ENCODE peak calls at places on chromosomes 4 and X, in four cellular contexts. O is K562, A is HepG2, Y is GM12878. G is an unnamed sample.

GRCh38 chr4:8738471-8738931 is 133.1 kb downstream of the HMX1 start:
- DNase-seq in O (no peak), A (no peak), Y (no peak), G (no peak)

GRCh38 chr4:154013576-154013975 is 224.7 kb upstream of the SFRP2 start:
- DNase-seq in O (no peak), A (no peak), Y (no peak), G (no peak)

GRCh38 chrX:130196453-130196852 is 24.7 kb downstream of the RAB33A start:
- DNase-seq in O (no peak), A (no peak), Y (no peak), G (no peak)

GRCh38 chr4:36392049-36392448 is 110.6 kb downstream of the DTHD1 start:
- DNase-seq in O (no peak), A (no peak), Y (no peak), G (no peak)

GRCh38 chrX:135625995-135626394 is 87.4 kb upstream of the CT45A1 start:
- DNase-seq in O (peak; percentile 4), A (peak; percentile 1), Y (no peak), G (peak; percentile 1)

GRCh38 chr4:28229092-28229491 is 1368.5 kb downstream of the STIM2 start:
- DNase-seq in O (no peak), A (no peak), Y (no peak), G (no peak)

GRCh38 chr4:65502151-65502691 is 168.1 kb downstream of the EPHA5 start:
- DNase-seq in O (no peak), A (no peak), Y (no peak), G (peak; percentile 26)

GRCh38 chrX:9147086-9147485 is 113.2 kb upstream of the FAM9B start:
- DNase-seq in O (no peak), A (no peak), Y (no peak), G (no peak)

GRCh38 chr4:102139932-102140331 is 205.3 kb downstream of the SLC39A8 start:
- DNase-seq in O (no peak), A (no peak), Y (no peak), G (peak; percentile 75)

GRCh38 chrX:150543230-150544155 is 24.9 kb upstream of the MTM1 start:
- DNase-seq in O (no peak), A (no peak), Y (peak; percentile 30), G (no peak)

GRCh38 chr4:68906238-68907137 is 45.1 kb downstream of the UGT2A3 start:
- DNase-seq in O (no peak), A (no peak), Y (no peak), G (no peak)

GRCh38 chr4:110480031-110480549 is 4.1 kb downstream of the ENPEP start:
- DNase-seq in O (no peak), A (no peak), Y (no peak), G (no peak)

GRCh38 chrX:68669872-68670271 is 22.4 kb downstream of the STARD8 start:
- DNase-seq in O (no peak), A (no peak), Y (no peak), G (no peak)

GRCh38 chrX:48835524-48836329 is at the start of gene PCSK1N:
- DNase-seq in O (no peak), A (peak; percentile 88), Y (no peak), G (no peak)

GRCh38 chr4:140176735-140177134 is 22.8 kb upstream of the MAML3 start:
- DNase-seq in O (no peak), A (no peak), Y (no peak), G (peak; percentile 15)

GRCh38 chrX:67555578-67556203 is 11.9 kb downstream of the AR start:
- DNase-seq in O (peak; percentile 30), A (peak; percentile 8), Y (no peak), G (peak; percentile 31)

GRCh38 chr4:164572877-164573279 is 181.1 kb upstream of the SMIM31 start:
- DNase-seq in O (no peak), A (no peak), Y (no peak), G (no peak)

GRCh38 chrX:2371026-2371778 is 129.6 kb downstream of the DHRSX start:
- DNase-seq in O (peak; percentile 72), A (no peak), Y (no peak), G (peak; percentile 7)

GRCh38 chr4:178296669-178297068 is 854.4 kb upstream of the AGA start:
- DNase-seq in O (no peak), A (no peak), Y (no peak), G (no peak)

GRCh38 chr4:76198411-76199237 is 15.0 kb downstream of the SCARB2 start:
- DNase-seq in O (peak; percentile 64), A (no peak), Y (peak; percentile 87), G (peak; percentile 95)

GRCh38 chrX:136200466-136200865 is 50.7 kb downstream of the MAP7D3 start:
- DNase-seq in O (peak; percentile 51), A (no peak), Y (no peak), G (peak; percentile 45)

GRCh38 chr4:45946699-45947098 is 177.2 kb downstream of the GABRG1 start:
- DNase-seq in O (no peak), A (no peak), Y (no peak), G (no peak)

GRCh38 chr4:93659629-93660028 is 168.9 kb upstream of the ATOH1 start:
- DNase-seq in O (no peak), A (no peak), Y (no peak), G (no peak)

DNA sequence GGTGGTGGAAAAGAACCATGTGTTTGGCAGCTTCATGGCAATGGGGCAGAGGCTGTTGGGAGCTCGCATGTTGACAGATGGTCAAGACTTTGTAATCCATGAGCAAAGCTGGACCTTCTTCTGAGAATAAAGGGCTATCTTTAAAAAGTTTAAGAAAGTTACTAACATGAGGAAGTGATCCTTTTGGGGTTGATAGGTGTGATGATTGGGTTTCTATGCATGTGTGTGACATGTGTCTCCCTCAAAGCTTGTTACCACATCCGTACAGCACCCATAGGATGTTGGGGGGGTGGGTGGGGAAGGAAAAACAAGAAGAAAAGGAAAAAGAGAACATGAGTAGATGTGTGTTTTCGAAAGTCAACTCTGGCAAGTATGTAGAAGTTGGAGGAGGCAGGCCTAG is 123.0 kb upstream of the TLR3 start:
- DNase-seq in O (no peak), A (no peak), Y (no peak), G (no peak)
- H3K4me2 ChIP-seq in O (no peak overlapping the region), A (no peak overlapping the region), Y (no peak overlapping the region), G (no peak overlapping the region)

DNA sequence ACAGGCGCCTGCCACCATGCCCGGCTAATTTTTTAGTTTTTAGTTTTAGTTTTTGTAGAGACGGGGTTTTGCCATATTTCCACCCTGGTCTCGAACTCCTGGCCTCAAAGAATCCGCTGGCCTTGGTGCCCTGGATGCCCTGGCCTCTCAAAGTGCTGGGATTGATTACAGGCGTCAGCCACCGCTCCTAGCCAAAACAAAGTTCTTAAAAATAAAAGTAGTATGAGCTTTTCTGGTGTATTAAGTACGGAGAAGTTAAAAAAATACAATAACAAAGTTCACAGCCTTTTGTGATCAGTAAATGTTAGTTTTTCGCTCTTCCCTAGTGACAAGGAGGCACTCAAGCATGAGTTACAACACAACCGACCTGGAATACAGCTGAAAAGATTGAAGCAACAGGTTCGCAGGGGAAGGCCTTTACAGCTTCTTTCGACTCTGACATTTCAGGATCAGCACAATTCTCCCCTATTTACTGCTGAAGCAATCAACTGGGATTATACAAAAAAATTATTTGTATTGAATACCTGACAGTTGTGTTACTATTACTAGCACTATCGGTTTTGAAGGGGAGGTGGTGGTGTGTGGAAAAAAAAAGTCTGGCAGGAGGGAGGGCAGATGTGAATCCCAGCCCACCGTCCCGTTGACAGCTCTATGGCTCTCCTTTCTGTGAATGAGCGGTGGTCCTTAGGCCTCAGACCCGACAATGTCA is 893 bp upstream of the METAP1 start:
- DNase-seq in O (peak; percentile 15), A (peak; percentile 45), Y (no peak), G (no peak)
- TF ChIP-seq MYC in O (no peak), A (no peak), Y (no peak), G (no peak)

DNA sequence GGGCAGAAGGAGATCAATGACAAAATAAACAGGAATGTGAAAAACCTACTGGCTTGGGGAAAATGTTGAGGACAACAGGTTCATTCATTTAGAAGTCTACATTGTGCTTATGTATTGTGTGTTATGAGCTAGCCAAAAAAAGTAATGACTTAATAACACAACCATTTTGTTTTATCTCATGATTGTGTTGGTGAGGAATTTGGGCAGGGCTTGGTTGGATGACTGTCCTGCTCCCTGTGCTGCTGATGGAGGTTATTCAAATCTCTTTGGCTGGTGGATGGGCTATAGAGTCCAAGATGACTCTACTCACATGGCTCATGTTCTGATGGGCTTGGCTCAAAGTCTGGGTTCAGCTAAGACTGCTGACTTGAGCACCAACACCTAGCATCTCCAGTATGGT is 116.3 kb downstream of the HS3ST1 start:
- DNase-seq in O (no peak), A (no peak), Y (no peak), G (no peak)
- H3K9ac ChIP-seq in O (no peak overlapping the region), A (no peak overlapping the region), Y (no peak overlapping the region), G (no peak overlapping the region)

DNA sequence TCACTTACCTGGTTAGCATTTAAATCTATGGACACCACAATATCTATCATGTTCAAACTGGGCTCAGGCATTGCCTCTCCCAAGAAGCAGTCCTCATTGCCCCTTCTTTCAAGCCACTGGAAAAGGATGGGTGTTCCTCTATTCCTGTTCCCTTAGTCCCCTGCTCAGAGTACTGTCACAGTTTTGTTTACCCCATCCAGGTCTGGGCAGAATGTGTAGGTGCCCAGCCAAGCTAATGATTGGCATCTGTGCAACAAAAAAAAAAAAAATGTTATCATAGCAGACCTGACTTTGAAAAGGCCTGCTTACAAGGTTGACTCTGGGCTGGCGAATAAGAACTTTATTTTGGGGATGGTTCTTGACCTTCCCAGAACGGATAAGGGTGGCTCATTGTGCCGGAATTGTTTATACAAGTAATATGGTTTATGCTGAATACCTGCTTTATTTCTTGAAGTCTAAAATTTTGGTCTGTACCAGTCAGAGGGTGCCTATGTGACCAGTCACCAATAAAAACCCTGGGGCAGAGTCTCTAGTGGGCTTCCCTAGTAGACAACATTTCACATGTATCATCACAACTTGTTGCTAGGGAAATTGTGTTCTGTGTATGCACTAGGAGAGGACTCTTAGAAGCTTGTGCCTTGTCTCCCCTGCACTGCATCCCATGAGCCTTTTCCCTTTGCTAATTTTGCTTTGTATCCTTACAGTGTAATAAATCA is 47.9 kb downstream of the JADE3 start:
- DNase-seq in O (no peak), A (no peak), Y (no peak), G (no peak)
- H3K4me2 ChIP-seq in O (no peak overlapping the region), A (no peak overlapping the region), Y (no peak overlapping the region), G (no peak overlapping the region)